ENCODE peak calls at places on chromosome 10, in four cellular contexts. D, N, O and B are unnamed samples.

GRCh38 chr10:106424076-106424475 is 740.4 kb downstream of the SORCS1 start:
- DNase-seq in D (no peak), N (no peak), O (no peak), B (no peak)

GRCh38 chr10:12958546-12959110 is 42.9 kb downstream of the CCDC3 start:
- DNase-seq in D (peak; percentile 77), N (no peak), O (no peak), B (no peak)

GRCh38 chr10:4751211-4751610 is 74.8 kb upstream of the AKR1E2 start:
- DNase-seq in D (no peak), N (no peak), O (no peak), B (no peak)

GRCh38 chr10:114855776-114856543 is 34.4 kb downstream of the FHIP2A start:
- DNase-seq in D (no peak), N (no peak), O (no peak), B (no peak)

GRCh38 chr10:123774075-123774742 is 108.1 kb downstream of the GPR26 start:
- DNase-seq in D (no peak), N (no peak), O (no peak), B (no peak)

GRCh38 chr10:132272061-132272766 is 35.5 kb downstream of the STK32C start:
- DNase-seq in D (no peak), N (peak; percentile 81), O (no peak), B (peak; percentile 47)

GRCh38 chr10:58267713-58268453 is at the start of gene IPMK:
- DNase-seq in D (peak; percentile 98), N (peak; percentile 97), O (peak; percentile 84), B (peak; percentile 89)

GRCh38 chr10:78462221-78462620 is 428.6 kb downstream of the RPS24 start:
- DNase-seq in D (peak; percentile 20), N (no peak), O (no peak), B (no peak)

GRCh38 chr10:4902571-4903011 is 60.6 kb upstream of the AKR1C1 start:
- DNase-seq in D (no peak), N (no peak), O (peak; percentile 87), B (no peak)

GRCh38 chr10:120477006-120477722 is 20.1 kb downstream of the PLPP4 start:
- DNase-seq in D (no peak), N (no peak), O (no peak), B (no peak)

GRCh38 chr10:119517235-119518141 is 25.0 kb downstream of the RGS10 start:
- DNase-seq in D (peak; percentile 90), N (no peak), O (peak; percentile 40), B (no peak)

GRCh38 chr10:51250278-51250914 is 176.1 kb downstream of the PRKG1 start:
- DNase-seq in D (no peak), N (no peak), O (no peak), B (no peak)

GRCh38 chr10:74957199-74958084 is 131.0 kb downstream of the KAT6B start:
- DNase-seq in D (no peak), N (no peak), O (no peak), B (no peak)

GRCh38 chr10:62853710-62854109 is 37.5 kb upstream of the EGR2 start:
- DNase-seq in D (no peak), N (no peak), O (no peak), B (no peak)

GRCh38 chr10:119286516-119286915 is 79.1 kb downstream of the GRK5 start:
- DNase-seq in D (no peak), N (no peak), O (no peak), B (no peak)

GRCh38 chr10:78664929-78665525 is 403.7 kb upstream of the ZMIZ1 start:
- DNase-seq in D (no peak), N (no peak), O (peak; percentile 39), B (no peak)

GRCh38 chr10:99913831-99914235 is 95.9 kb downstream of the DNMBP start:
- DNase-seq in D (peak; percentile 78), N (no peak), O (no peak), B (no peak)

GRCh38 chr10:55098452-55098851 is 297.4 kb upstream of the PCDH15 start:
- DNase-seq in D (peak; percentile 59), N (no peak), O (no peak), B (no peak)

GRCh38 chr10:129816702-129817101 is 147.4 kb downstream of the EBF3 start:
- DNase-seq in D (no peak), N (no peak), O (no peak), B (no peak)

GRCh38 chr10:15361131-15361530 is 10.0 kb downstream of the FAM171A1 start:
- DNase-seq in D (no peak), N (no peak), O (no peak), B (no peak)

GRCh38 chr10:112389147-112389822 is 15.4 kb downstream of the ACSL5 start:
- DNase-seq in D (no peak), N (no peak), O (no peak), B (no peak)

GRCh38 chr10:131577786-131578471 is 266.4 kb upstream of the TCERG1L start:
- DNase-seq in D (peak; percentile 82), N (no peak), O (no peak), B (no peak)

GRCh38 chr10:113049881-113050280 is 99.8 kb downstream of the TCF7L2 start:
- DNase-seq in D (peak; percentile 70), N (no peak), O (no peak), B (no peak)

GRCh38 chr10:116831790-116832189 is 17.5 kb upstream of the ENO4 start:
- DNase-seq in D (peak; percentile 40), N (no peak), O (no peak), B (no peak)

GRCh38 chr10:11469575-11470391 is 141.7 kb downstream of the USP6NL start:
- DNase-seq in D (no peak), N (no peak), O (no peak), B (no peak)

GRCh38 chr10:116836087-116836486 is 13.2 kb upstream of the ENO4 start:
- DNase-seq in D (no peak), N (no peak), O (no peak), B (no peak)

GRCh38 chr10:78741541-78741940 is 327.2 kb upstream of the ZMIZ1 start:
- DNase-seq in D (no peak), N (no peak), O (peak; percentile 65), B (no peak)

GRCh38 chr10:48608279-48608681 is 3.4 kb upstream of the ARHGAP22 start:
- DNase-seq in D (peak; percentile 72), N (no peak), O (no peak), B (no peak)

GRCh38 chr10:71161429-71161828 is 50.9 kb upstream of the UNC5B start:
- DNase-seq in D (no peak), N (no peak), O (no peak), B (no peak)

GRCh38 chr10:46296629-46297275 is 10.0 kb downstream of the ANTXRL start:
- DNase-seq in D (peak; percentile 69), N (peak; percentile 61), O (no peak), B (no peak)

GRCh38 chr10:102230264-102230860 is 4.3 kb downstream of the ELOVL3 start:
- DNase-seq in D (peak; percentile 88), N (no peak), O (no peak), B (peak; percentile 68)
- TF ChIP-seq POLR2A in D (no peak), N (no peak), O (no peak), B (no peak)

GRCh38 chr10:5977471-5978370 is at the start of gene IL15RA:
- DNase-seq in D (peak; percentile 95), N (peak; percentile 85), O (peak; percentile 26), B (peak; percentile 70)
- TF ChIP-seq POLR2A in D (no peak), N (no peak), O (peak; percentile 11), B (no peak)

GRCh38 chr10:103917326-103918052 is 495 bp downstream of the STN1 start:
- DNase-seq in D (peak; percentile 93), N (peak; percentile 81), O (no peak), B (peak; percentile 50)
- TF ChIP-seq POLR2A in D (no peak), N (no peak), O (no peak), B (no peak)

GRCh38 chr10:96043157-96043894 is at the start of gene CCNJ:
- DNase-seq in D (peak; percentile 96), N (peak; percentile 94), O (peak; percentile 74), B (peak; percentile 93)
- TF ChIP-seq POLR2A in D (no peak), N (no peak), O (peak; percentile 74), B (peak; percentile 46)

GRCh38 chr10:95794195-95794594 is 38.2 kb downstream of the ENTPD1 start:
- DNase-seq in D (no peak), N (no peak), O (no peak), B (no peak)

GRCh38 chr10:95793401-95794045 is 37.6 kb downstream of the ENTPD1 start:
- DNase-seq in D (no peak), N (peak; percentile 72), O (peak; percentile 30), B (no peak)

GRCh38 chr10:95791425-95791979 is 35.5 kb downstream of the ENTPD1 start:
- DNase-seq in D (no peak), N (no peak), O (no peak), B (no peak)

GRCh38 chr10:95792211-95792780 is 36.3 kb downstream of the ENTPD1 start:
- DNase-seq in D (no peak), N (no peak), O (no peak), B (no peak)

GRCh38 chr10:95792874-95793285 is 36.9 kb downstream of the ENTPD1 start:
- DNase-seq in D (no peak), N (no peak), O (peak; percentile 38), B (no peak)
- TF ChIP-seq POLR2A in D (no peak), N (no peak), O (no peak), B (no peak)

DNA sequence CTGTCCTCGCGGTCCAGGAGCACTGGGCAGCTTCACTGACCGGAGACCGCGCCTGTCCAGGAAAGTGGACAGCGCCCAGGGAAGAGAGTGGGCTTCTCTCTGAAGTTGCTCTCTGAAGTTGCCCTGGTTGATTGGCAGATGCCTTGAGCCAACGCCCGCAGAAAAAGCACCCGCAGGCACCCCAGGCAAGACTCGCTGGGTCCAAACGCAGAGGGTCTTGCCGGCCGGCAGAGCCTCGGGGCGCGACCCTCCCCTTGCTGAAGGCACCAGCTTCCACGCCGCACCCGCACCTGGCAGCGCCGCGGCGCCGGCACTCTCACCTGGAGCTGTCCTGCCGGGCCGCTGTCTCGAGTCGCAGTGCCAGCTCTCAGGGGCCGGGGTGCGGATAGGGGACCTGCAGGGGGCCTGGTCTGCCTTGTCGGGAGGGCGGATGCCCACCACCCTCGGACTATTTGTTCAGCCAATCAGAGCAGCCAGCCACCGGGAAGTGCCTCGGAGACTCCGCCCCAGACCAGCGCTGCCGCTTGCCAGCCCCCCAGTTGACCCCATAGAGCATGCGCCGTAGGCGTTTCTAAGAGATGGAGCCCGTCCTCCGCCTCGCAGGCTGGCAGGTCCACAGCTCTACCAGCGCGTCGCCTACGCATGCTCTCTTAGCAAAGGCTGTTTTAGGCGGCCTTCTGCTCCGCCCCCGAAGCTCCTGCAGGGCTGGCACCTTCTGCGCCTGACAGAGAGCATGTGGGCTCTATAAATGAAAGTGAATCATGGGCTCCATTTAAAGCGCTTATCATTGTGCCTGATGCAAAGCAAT is at the start of gene LIPA:
- DNase-seq in D (peak; percentile 99), N (peak; percentile 98), O (peak; percentile 92), B (peak; percentile 95)
- TF ChIP-seq POLR2A in D (no peak), N (no peak), O (peak; percentile 59), B (no peak)

GRCh38 chr10:69334258-69335062 is 56.2 kb downstream of the HK1 start:
- DNase-seq in D (no peak), N (no peak), O (no peak), B (no peak)
- TF ChIP-seq POLR2A in D (no peak), N (no peak), O (no peak), B (no peak)

DNA sequence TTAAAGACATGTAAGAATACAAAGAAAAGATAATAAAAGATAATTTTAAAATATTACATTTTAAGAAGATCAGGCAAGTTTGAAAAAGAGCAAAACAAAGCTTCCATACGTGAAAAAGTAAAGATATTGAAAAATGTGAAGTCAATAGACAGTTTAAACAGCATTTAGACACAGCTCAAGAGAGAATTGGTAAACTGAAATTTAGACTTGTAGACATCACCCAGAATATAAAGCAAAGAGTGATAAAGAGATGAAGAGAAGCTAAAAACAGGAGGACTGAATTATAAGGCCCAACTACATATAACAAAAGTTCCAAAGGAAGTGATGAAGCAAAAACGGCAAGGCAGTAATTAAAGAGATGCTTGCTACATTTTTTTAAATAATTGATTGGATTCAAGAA is 13.8 kb downstream of the ADAM12 start:
- DNase-seq in D (no peak), N (no peak), O (no peak), B (no peak)
- TF ChIP-seq POLR2A in D (no peak), N (no peak), O (no peak), B (no peak)